ENCODE peak calls at places on chromosome 13, in six cellular contexts. R, F, L, O, D and E are unnamed samples. For H3K4me1, the result is how much of the 10 kb centered on the place peaks cover.

GRCh38 chr13:35855531-35856019 is 275.6 kb downstream of the DCLK1 start:
- DNase-seq in R (no peak), F (no peak), L (no peak), O (no peak), D (no peak), E (no peak)

GRCh38 chr13:73572824-73573223 is 514.0 kb downstream of the KLF5 start:
- DNase-seq in R (no peak), F (no peak), L (no peak), O (no peak), D (no peak), E (no peak)

GRCh38 chr13:73865027-73865426 is 269.2 kb downstream of the KLF12 start:
- DNase-seq in R (no peak), F (no peak), L (no peak), O (no peak), D (no peak), E (no peak)

GRCh38 chr13:25118371-25118770 is 22.4 kb downstream of the PABPC3 start:
- DNase-seq in R (no peak), F (no peak), L (no peak), O (no peak), D (no peak), E (no peak)

GRCh38 chr13:67632590-67632989 is 402.5 kb upstream of the PCDH9 start:
- DNase-seq in R (no peak), F (no peak), L (no peak), O (no peak), D (no peak), E (no peak)

GRCh38 chr13:98451676-98452105 is 125.2 kb downstream of the STK24 start:
- DNase-seq in R (no peak), F (peak), L (no peak), O (peak), D (peak), E (no peak)

GRCh38 chr13:40509876-40510275 is 156.6 kb downstream of the FOXO1 start:
- DNase-seq in R (no peak), F (no peak), L (no peak), O (no peak), D (no peak), E (no peak)

GRCh38 chr13:75181906-75182305 is 300.1 kb downstream of the TBC1D4 start:
- DNase-seq in R (no peak), F (no peak), L (no peak), O (no peak), D (no peak), E (no peak)

GRCh38 chr13:98650376-98651107 is 73.6 kb upstream of the STK24 start:
- DNase-seq in R (no peak), F (no peak), L (no peak), O (no peak), D (peak), E (no peak)

GRCh38 chr13:98937911-98938381 is 39.9 kb downstream of the DOCK9 start:
- DNase-seq in R (no peak), F (no peak), L (no peak), O (no peak), D (no peak), E (no peak)

GRCh38 chr13:28002886-28003698 is 14.6 kb upstream of the URAD start:
- DNase-seq in R (no peak), F (no peak), L (no peak), O (no peak), D (no peak), E (no peak)

GRCh38 chr13:80040977-80041310 is 300.0 kb downstream of the SPRY2 start:
- DNase-seq in R (no peak), F (no peak), L (no peak), O (no peak), D (no peak), E (no peak)

GRCh38 chr13:66585669-66586203 is 644.4 kb downstream of the PCDH9 start:
- DNase-seq in R (no peak), F (no peak), L (no peak), O (no peak), D (no peak), E (no peak)

DNA sequence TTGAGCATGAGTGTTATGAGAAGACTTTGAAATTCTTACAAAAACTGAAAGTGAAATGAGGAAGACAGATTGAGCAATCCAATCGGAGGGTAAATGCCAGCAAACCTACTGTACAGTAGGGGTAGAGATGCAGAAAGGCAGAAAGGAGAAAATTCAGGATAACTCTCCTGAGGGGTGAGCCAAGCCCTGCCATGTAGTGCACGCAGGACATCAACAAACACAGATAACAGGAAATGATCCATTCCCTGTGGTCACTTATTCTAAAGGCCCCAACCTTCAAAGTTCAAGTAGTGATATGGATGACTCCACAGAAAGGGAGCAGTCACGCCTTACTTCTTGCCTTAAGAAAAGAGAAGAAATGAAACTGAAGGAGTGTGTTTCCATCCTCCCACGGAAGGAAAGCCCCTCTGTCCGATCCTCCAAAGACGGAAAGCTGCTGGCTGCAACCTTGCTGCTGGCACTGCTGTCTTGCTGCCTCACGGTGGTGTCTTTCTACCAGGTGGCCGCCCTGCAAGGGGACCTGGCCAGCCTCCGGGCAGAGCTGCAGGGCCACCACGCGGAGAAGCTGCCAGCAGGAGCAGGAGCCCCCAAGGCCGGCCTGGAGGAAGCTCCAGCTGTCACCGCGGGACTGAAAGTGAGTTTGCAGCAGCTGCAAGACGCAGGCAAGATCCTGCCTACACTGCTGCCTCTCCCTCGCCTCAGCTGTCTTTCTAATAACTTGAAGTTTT is at the start of gene TNFSF13B:
- DNase-seq in R (peak), F (peak), L (peak), O (no peak), D (peak), E (peak)
- TF ChIP-seq CTCF in R (no peak), F (no peak), L (no peak), O (no peak), D (no peak), E (no peak)

GRCh38 chr13:110317496-110318195 is 10.6 kb downstream of the COL4A2 start:
- DNase-seq in R (no peak), F (no peak), L (no peak), O (no peak), D (no peak), E (no peak)

GRCh38 chr13:110319397-110319773 is 12.3 kb downstream of the COL4A2 start:
- DNase-seq in R (no peak), F (no peak), L (no peak), O (no peak), D (no peak), E (no peak)

GRCh38 chr13:110316196-110316595 is 9.1 kb downstream of the COL4A2 start:
- DNase-seq in R (no peak), F (no peak), L (no peak), O (no peak), D (no peak), E (no peak)

GRCh38 chr13:110318920-110319319 is 11.8 kb downstream of the COL4A2 start:
- DNase-seq in R (no peak), F (no peak), L (no peak), O (no peak), D (no peak), E (no peak)

GRCh38 chr13:110317093-110317492 is 10.0 kb downstream of the COL4A2 start:
- DNase-seq in R (no peak), F (no peak), L (no peak), O (no peak), D (no peak), E (no peak)
- H3K4me1 ChIP-seq in R (half or more), F (under half), L (under half), O (under half), D (under half), E (under half)

GRCh38 chr13:26377038-26377437 is 123.1 kb downstream of the CDK8 start:
- DNase-seq in R (no peak), F (no peak), L (no peak), O (no peak), D (no peak), E (no peak)
- TF ChIP-seq CTCF in R (peak), F (peak), L (no peak), O (no peak), D (no peak), E (no peak)

GRCh38 chr13:50589139-50589538 is 254.4 kb downstream of the DLEU7 start:
- DNase-seq in R (no peak), F (no peak), L (no peak), O (no peak), D (no peak), E (no peak)

GRCh38 chr13:50587839-50588373 is 255.6 kb downstream of the DLEU7 start:
- DNase-seq in R (no peak), F (no peak), L (no peak), O (no peak), D (no peak), E (no peak)

GRCh38 chr13:50587122-50587521 is 256.4 kb downstream of the DLEU7 start:
- DNase-seq in R (no peak), F (no peak), L (peak), O (no peak), D (no peak), E (no peak)

GRCh38 chr13:50589651-50590054 is 253.8 kb downstream of the DLEU7 start:
- DNase-seq in R (no peak), F (no peak), L (no peak), O (no peak), D (no peak), E (no peak)

DNA sequence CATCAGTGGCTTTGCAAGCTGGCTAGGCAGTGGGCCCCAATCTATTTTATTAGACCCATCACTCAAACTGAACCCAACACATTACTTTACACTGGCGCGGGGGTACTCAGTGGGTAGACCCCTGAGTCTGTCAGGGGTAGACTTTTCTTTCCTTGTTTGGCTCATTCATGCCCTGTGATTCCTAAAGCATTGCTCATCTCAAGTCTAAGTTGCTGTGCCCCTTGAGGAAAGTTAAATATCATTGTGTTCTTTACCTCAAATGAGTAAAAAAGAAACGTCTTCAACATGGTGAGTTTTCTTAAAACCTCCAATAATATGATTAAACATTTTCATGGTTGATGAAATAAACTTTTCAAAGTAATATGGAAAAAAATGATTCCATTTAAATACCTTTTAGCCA is 254.8 kb downstream of the DLEU7 start:
- DNase-seq in R (no peak), F (no peak), L (no peak), O (no peak), D (no peak), E (no peak)
- H3K4me1 ChIP-seq in R (under half), F (under half), L (under half), O (under half), D (under half), E (under half)

GRCh38 chr13:38530492-38530891 is 156.4 kb upstream of the FREM2 start:
- DNase-seq in R (no peak), F (no peak), L (no peak), O (no peak), D (no peak), E (no peak)
- TF ChIP-seq CTCF in R (peak), F (peak), L (no peak), O (no peak), D (no peak), E (no peak)

GRCh38 chr13:113485545-113485944 is 5.0 kb downstream of the DCUN1D2 start:
- DNase-seq in R (no peak), F (no peak), L (no peak), O (no peak), D (no peak), E (no peak)

GRCh38 chr13:113488283-113488682 is 2.2 kb downstream of the DCUN1D2 start:
- DNase-seq in R (no peak), F (no peak), L (no peak), O (no peak), D (no peak), E (no peak)

GRCh38 chr13:113489171-113489548 is 1.4 kb downstream of the DCUN1D2 start:
- DNase-seq in R (no peak), F (no peak), L (no peak), O (no peak), D (no peak), E (no peak)

GRCh38 chr13:113483504-113484287 is 6.8 kb downstream of the DCUN1D2 start:
- DNase-seq in R (peak), F (no peak), L (no peak), O (no peak), D (no peak), E (no peak)

GRCh38 chr13:113486698-113487097 is 3.8 kb downstream of the DCUN1D2 start:
- DNase-seq in R (no peak), F (no peak), L (no peak), O (no peak), D (no peak), E (no peak)
- H3K4me1 ChIP-seq in R (under half), F (under half), L (under half), O (under half), D (under half), E (under half)

GRCh38 chr13:114146629-114147028 is 14.2 kb upstream of the RASA3 start:
- DNase-seq in R (no peak), F (peak), L (no peak), O (no peak), D (no peak), E (peak)
- TF ChIP-seq CTCF in R (no peak), F (no peak), L (no peak), O (no peak), D (no peak), E (no peak)

DNA sequence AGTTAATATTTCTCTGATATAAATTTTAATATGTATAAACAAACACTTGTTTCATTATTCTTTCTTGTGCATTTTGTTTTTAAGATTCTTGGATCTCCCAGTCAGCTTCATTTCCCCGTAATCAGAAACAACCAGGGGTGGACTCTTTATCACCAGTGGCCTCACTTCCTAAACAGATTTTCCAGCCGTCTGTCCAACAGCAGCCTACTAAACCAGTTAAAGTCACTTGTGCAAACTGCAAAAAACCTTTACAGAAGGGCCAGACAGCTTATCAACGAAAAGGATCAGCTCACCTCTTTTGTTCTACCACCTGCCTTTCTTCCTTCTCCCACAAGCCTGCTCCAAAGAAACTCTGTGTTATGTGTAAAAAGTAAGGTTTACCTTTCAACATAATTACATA is 44.2 kb downstream of the ZMYM2 start:
- DNase-seq in R (no peak), F (no peak), L (no peak), O (no peak), D (no peak), E (no peak)
- H3K4me1 ChIP-seq in R (under half), F (under half), L (under half), O (under half), D (under half), E (under half)